ENCODE peak calls at places on chromosomes 11 and 22, in ten cellular contexts. One of them, this sample, is unnamed.

GRCh38 chr22:32378703-32379272 is 21.1 kb downstream of the RFPL3 start:
- DNase-seq in spleen: no peak
- DNase-seq in neural progenitor cell: peak; percentile 85
- DNase-seq in dorsolateral prefrontal cortex: peak; percentile 77
- DNase-seq in body of pancreas: peak; percentile 14
- DNase-seq in GM23248: peak; percentile 35
- DNase-seq in heart right ventricle: no peak
- DNase-seq in transverse colon: peak; percentile 22
- DNase-seq in CD8-positive, alpha-beta T cell: no peak
- DNase-seq in brain microvascular endothelial cell: peak; percentile 29
- DNase-seq in this sample: peak; percentile 59

GRCh38 chr11:65609236-65609635 is 4.8 kb downstream of the MAP3K11 start:
- DNase-seq in spleen: no peak
- DNase-seq in neural progenitor cell: no peak
- DNase-seq in dorsolateral prefrontal cortex: no peak
- DNase-seq in body of pancreas: no peak
- DNase-seq in GM23248: peak; percentile 46
- DNase-seq in heart right ventricle: no peak
- DNase-seq in transverse colon: no peak
- DNase-seq in CD8-positive, alpha-beta T cell: no peak
- DNase-seq in brain microvascular endothelial cell: no peak
- DNase-seq in this sample: no peak

GRCh38 chr11:63729326-63729725 is 39.2 kb downstream of the ZFTA start:
- DNase-seq in spleen: no peak
- DNase-seq in neural progenitor cell: no peak
- DNase-seq in dorsolateral prefrontal cortex: no peak
- DNase-seq in body of pancreas: no peak
- DNase-seq in GM23248: no peak
- DNase-seq in heart right ventricle: no peak
- DNase-seq in transverse colon: no peak
- DNase-seq in CD8-positive, alpha-beta T cell: no peak
- DNase-seq in brain microvascular endothelial cell: no peak
- DNase-seq in this sample: no peak

GRCh38 chr22:50170453-50171318 is at the start of gene PANX2:
- DNase-seq in spleen: peak; percentile 84
- DNase-seq in neural progenitor cell: peak; percentile 74
- DNase-seq in dorsolateral prefrontal cortex: no peak
- DNase-seq in body of pancreas: peak; percentile 37
- DNase-seq in GM23248: peak; percentile 48
- DNase-seq in heart right ventricle: no peak
- DNase-seq in transverse colon: no peak
- DNase-seq in CD8-positive, alpha-beta T cell: no peak
- DNase-seq in brain microvascular endothelial cell: no peak
- DNase-seq in this sample: no peak

GRCh38 chr11:117229411-117229810 is 2.5 kb downstream of the PCSK7 start:
- DNase-seq in spleen: no peak
- DNase-seq in neural progenitor cell: no peak
- DNase-seq in dorsolateral prefrontal cortex: no peak
- DNase-seq in body of pancreas: no peak
- DNase-seq in GM23248: no peak
- DNase-seq in heart right ventricle: no peak
- DNase-seq in transverse colon: no peak
- DNase-seq in CD8-positive, alpha-beta T cell: no peak
- DNase-seq in brain microvascular endothelial cell: no peak
- DNase-seq in this sample: no peak

GRCh38 chr22:20187777-20188566 is 37.1 kb upstream of the CCDC188 start:
- DNase-seq in spleen: no peak
- DNase-seq in neural progenitor cell: no peak
- DNase-seq in dorsolateral prefrontal cortex: no peak
- DNase-seq in body of pancreas: no peak
- DNase-seq in GM23248: no peak
- DNase-seq in heart right ventricle: no peak
- DNase-seq in transverse colon: no peak
- DNase-seq in CD8-positive, alpha-beta T cell: no peak
- DNase-seq in brain microvascular endothelial cell: no peak
- DNase-seq in this sample: no peak

GRCh38 chr11:117885777-117886176 is 9.3 kb upstream of the FXYD6 start:
- DNase-seq in spleen: no peak
- DNase-seq in neural progenitor cell: no peak
- DNase-seq in dorsolateral prefrontal cortex: no peak
- DNase-seq in body of pancreas: peak; percentile 52
- DNase-seq in GM23248: no peak
- DNase-seq in heart right ventricle: peak; percentile 89
- DNase-seq in transverse colon: peak; percentile 49
- DNase-seq in CD8-positive, alpha-beta T cell: no peak
- DNase-seq in brain microvascular endothelial cell: no peak
- DNase-seq in this sample: no peak

GRCh38 chr11:8567597-8568198 is 26.3 kb downstream of the STK33 start:
- DNase-seq in spleen: no peak
- DNase-seq in neural progenitor cell: no peak
- DNase-seq in dorsolateral prefrontal cortex: no peak
- DNase-seq in body of pancreas: no peak
- DNase-seq in GM23248: peak; percentile 39
- DNase-seq in heart right ventricle: no peak
- DNase-seq in transverse colon: no peak
- DNase-seq in CD8-positive, alpha-beta T cell: no peak
- DNase-seq in brain microvascular endothelial cell: no peak
- DNase-seq in this sample: no peak

GRCh38 chr11:11025087-11025486 is 167.2 kb upstream of the ZBED5 start:
- DNase-seq in spleen: no peak
- DNase-seq in neural progenitor cell: no peak
- DNase-seq in dorsolateral prefrontal cortex: no peak
- DNase-seq in body of pancreas: no peak
- DNase-seq in GM23248: peak; percentile 87
- DNase-seq in heart right ventricle: no peak
- DNase-seq in transverse colon: no peak
- DNase-seq in CD8-positive, alpha-beta T cell: no peak
- DNase-seq in brain microvascular endothelial cell: peak; percentile 67
- DNase-seq in this sample: no peak

GRCh38 chr11:33987975-33988580 is 63.5 kb upstream of the CAPRIN1 start:
- DNase-seq in spleen: peak; percentile 88
- DNase-seq in neural progenitor cell: peak; percentile 92
- DNase-seq in dorsolateral prefrontal cortex: peak; percentile 77
- DNase-seq in body of pancreas: peak; percentile 75
- DNase-seq in GM23248: peak; percentile 89
- DNase-seq in heart right ventricle: peak; percentile 75
- DNase-seq in transverse colon: peak; percentile 67
- DNase-seq in CD8-positive, alpha-beta T cell: peak; percentile 79
- DNase-seq in brain microvascular endothelial cell: peak; percentile 61
- DNase-seq in this sample: peak; percentile 66

GRCh38 chr11:105269862-105270261 is 130.3 kb upstream of the CARD18 start:
- DNase-seq in spleen: no peak
- DNase-seq in neural progenitor cell: no peak
- DNase-seq in dorsolateral prefrontal cortex: no peak
- DNase-seq in body of pancreas: no peak
- DNase-seq in GM23248: no peak
- DNase-seq in heart right ventricle: no peak
- DNase-seq in transverse colon: no peak
- DNase-seq in CD8-positive, alpha-beta T cell: no peak
- DNase-seq in brain microvascular endothelial cell: no peak
- DNase-seq in this sample: no peak

GRCh38 chr22:19961201-19961580 is 19.6 kb upstream of the TXNRD2 start:
- DNase-seq in spleen: no peak
- DNase-seq in neural progenitor cell: no peak
- DNase-seq in dorsolateral prefrontal cortex: no peak
- DNase-seq in body of pancreas: no peak
- DNase-seq in GM23248: no peak
- DNase-seq in heart right ventricle: no peak
- DNase-seq in transverse colon: no peak
- DNase-seq in CD8-positive, alpha-beta T cell: no peak
- DNase-seq in brain microvascular endothelial cell: no peak
- DNase-seq in this sample: no peak

GRCh38 chr22:36588285-36588684 is 59.3 kb upstream of the EIF3D start:
- DNase-seq in spleen: peak; percentile 7
- DNase-seq in neural progenitor cell: no peak
- DNase-seq in dorsolateral prefrontal cortex: no peak
- DNase-seq in body of pancreas: no peak
- DNase-seq in GM23248: no peak
- DNase-seq in heart right ventricle: no peak
- DNase-seq in transverse colon: no peak
- DNase-seq in CD8-positive, alpha-beta T cell: no peak
- DNase-seq in brain microvascular endothelial cell: no peak
- DNase-seq in this sample: no peak

GRCh38 chr11:121450424-121450823 is 1.7 kb upstream of the SORL1 start:
- DNase-seq in spleen: no peak
- DNase-seq in neural progenitor cell: no peak
- DNase-seq in dorsolateral prefrontal cortex: no peak
- DNase-seq in body of pancreas: no peak
- DNase-seq in GM23248: no peak
- DNase-seq in heart right ventricle: no peak
- DNase-seq in transverse colon: no peak
- DNase-seq in CD8-positive, alpha-beta T cell: no peak
- DNase-seq in brain microvascular endothelial cell: no peak
- DNase-seq in this sample: no peak
- H3K27ac ChIP-seq in spleen: peak overlapping the region; percentile 45
- H3K27ac ChIP-seq in neural progenitor cell: no peak overlapping the region
- H3K27ac ChIP-seq in dorsolateral prefrontal cortex: peak overlapping the region; percentile 91
- H3K27ac ChIP-seq in body of pancreas: no peak overlapping the region
- H3K27ac ChIP-seq in GM23248: no peak overlapping the region
- H3K27ac ChIP-seq in heart right ventricle: no peak overlapping the region
- H3K27ac ChIP-seq in transverse colon: peak overlapping the region; percentile 92
- H3K27ac ChIP-seq in CD8-positive, alpha-beta T cell: peak overlapping the region; percentile 86
- H3K27ac ChIP-seq in brain microvascular endothelial cell: no peak overlapping the region
- H3K27ac ChIP-seq in this sample: peak overlapping the region; percentile 47

DNA sequence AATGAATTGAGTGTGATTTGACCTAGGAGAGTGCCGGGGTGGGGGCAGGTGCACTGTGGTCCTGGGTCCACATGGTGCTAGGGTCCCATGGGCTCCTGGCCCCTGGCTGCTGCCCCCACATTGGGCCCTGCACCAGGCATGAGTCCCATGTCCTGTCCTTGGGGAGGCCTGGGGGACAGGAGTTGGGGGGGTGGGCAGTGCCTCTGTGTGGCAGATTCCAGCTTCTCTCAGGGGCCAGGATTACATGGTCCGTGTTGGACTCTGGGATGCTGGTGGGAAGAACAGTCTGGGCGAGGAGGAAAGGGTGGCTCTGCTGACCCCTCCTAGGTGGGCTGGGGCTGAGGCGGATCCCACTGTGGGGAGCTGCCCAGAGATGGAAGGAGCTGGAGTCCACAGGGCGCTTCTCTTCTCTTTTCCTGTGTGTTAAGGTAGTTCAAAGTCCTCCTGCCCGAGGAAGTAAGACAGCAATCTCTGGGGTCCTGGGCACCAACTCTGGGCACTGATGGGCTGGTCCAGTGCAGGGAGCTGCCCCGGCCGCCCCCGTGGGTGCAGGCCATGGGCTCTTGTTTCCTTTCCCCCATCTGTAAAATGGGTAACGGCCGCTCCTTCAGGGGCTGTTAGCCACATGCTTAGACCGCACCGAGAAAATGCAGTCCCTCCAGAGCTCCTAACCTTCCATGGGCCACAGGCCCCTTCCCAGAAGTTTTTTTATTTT is 19.8 kb downstream of the KCNQ1 start:
- DNase-seq in spleen: peak; percentile 71
- DNase-seq in neural progenitor cell: no peak
- DNase-seq in dorsolateral prefrontal cortex: no peak
- DNase-seq in body of pancreas: no peak
- DNase-seq in GM23248: no peak
- DNase-seq in heart right ventricle: no peak
- DNase-seq in transverse colon: no peak
- DNase-seq in CD8-positive, alpha-beta T cell: no peak
- DNase-seq in brain microvascular endothelial cell: no peak
- DNase-seq in this sample: peak; percentile 70
- H3K27ac ChIP-seq in spleen: no peak overlapping the region
- H3K27ac ChIP-seq in neural progenitor cell: no peak overlapping the region
- H3K27ac ChIP-seq in dorsolateral prefrontal cortex: no peak overlapping the region
- H3K27ac ChIP-seq in body of pancreas: peak overlapping the region; percentile 99
- H3K27ac ChIP-seq in GM23248: no peak overlapping the region
- H3K27ac ChIP-seq in heart right ventricle: peak overlapping the region; percentile 92
- H3K27ac ChIP-seq in transverse colon: no peak overlapping the region
- H3K27ac ChIP-seq in CD8-positive, alpha-beta T cell: no peak overlapping the region
- H3K27ac ChIP-seq in brain microvascular endothelial cell: no peak overlapping the region
- H3K27ac ChIP-seq in this sample: no peak overlapping the region

DNA sequence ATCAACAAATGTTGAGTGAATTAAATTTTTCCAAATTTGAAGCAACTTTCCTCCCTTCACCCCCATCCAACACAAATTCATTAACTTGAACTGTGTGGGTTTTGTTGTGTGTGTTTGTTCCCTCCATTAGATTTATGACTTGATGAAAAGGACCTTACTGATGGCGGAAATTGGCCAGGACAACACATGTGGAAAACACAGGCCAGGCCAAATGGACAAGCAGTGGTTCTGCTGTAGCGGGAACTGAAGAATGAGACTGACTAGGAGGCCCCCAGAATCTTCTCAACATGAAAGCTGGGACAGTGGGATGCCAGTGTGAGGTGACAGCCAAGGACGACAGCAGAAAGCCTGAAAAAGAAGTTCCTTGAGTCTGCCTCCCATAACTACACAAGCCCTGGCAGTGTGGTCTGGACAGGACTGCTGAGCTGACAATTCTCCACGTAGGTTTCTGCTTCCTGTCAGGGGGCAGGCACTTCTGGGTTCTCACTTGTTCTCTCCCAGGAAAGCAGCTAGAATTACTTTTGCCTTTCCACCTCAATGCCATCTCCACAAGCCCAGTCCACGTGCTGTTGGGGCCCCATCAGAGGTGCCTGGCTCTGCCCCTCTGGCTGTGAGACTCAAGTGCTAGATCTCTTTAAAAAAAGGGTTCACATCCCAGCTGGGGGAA is 94.3 kb downstream of the ETS1 start:
- DNase-seq in spleen: no peak
- DNase-seq in neural progenitor cell: no peak
- DNase-seq in dorsolateral prefrontal cortex: no peak
- DNase-seq in body of pancreas: no peak
- DNase-seq in GM23248: peak; percentile 36
- DNase-seq in heart right ventricle: no peak
- DNase-seq in transverse colon: no peak
- DNase-seq in CD8-positive, alpha-beta T cell: peak; percentile 45
- DNase-seq in brain microvascular endothelial cell: no peak
- DNase-seq in this sample: no peak
- H3K27ac ChIP-seq in spleen: peak overlapping the region; percentile 69
- H3K27ac ChIP-seq in neural progenitor cell: no peak overlapping the region
- H3K27ac ChIP-seq in dorsolateral prefrontal cortex: no peak overlapping the region
- H3K27ac ChIP-seq in body of pancreas: no peak overlapping the region
- H3K27ac ChIP-seq in GM23248: peak overlapping the region; percentile 98
- H3K27ac ChIP-seq in heart right ventricle: peak overlapping the region; percentile 97
- H3K27ac ChIP-seq in transverse colon: peak overlapping the region; percentile 49
- H3K27ac ChIP-seq in CD8-positive, alpha-beta T cell: peak overlapping the region; percentile 29
- H3K27ac ChIP-seq in brain microvascular endothelial cell: peak overlapping the region; percentile 9
- H3K27ac ChIP-seq in this sample: peak overlapping the region; percentile 1

DNA sequence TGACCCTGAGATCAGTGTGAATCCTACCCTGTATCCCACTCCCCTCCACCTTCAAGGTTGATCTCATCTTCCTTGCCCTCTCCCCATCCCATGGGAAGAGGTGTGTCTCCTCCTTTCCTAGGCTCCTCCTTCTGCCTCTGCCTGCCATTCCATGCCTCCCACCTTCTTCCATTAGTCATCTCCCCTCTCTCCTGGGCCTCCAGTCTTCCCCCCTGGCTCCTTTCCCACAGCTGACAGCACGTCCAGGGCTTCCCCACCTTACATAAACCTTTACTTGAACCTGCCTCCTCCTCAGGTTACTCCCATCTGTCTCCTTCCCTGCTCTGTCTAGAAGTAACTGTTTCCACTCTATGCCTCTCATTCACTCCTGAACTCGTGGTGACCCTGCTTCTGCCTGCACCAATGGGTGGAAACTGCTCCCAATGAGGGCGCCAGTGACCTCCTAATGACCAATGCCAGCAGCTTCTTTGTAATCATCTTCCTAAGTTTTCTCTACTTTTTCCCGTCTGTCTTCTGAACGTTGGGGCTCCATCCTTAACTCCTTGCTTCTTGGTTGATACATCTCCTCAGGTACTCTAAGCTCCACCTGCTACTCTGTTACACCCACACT is 266.9 kb upstream of the NARS2 start:
- DNase-seq in spleen: no peak
- DNase-seq in neural progenitor cell: no peak
- DNase-seq in dorsolateral prefrontal cortex: no peak
- DNase-seq in body of pancreas: no peak
- DNase-seq in GM23248: peak; percentile 14
- DNase-seq in heart right ventricle: no peak
- DNase-seq in transverse colon: no peak
- DNase-seq in CD8-positive, alpha-beta T cell: no peak
- DNase-seq in brain microvascular endothelial cell: no peak
- DNase-seq in this sample: no peak
- H3K27ac ChIP-seq in spleen: no peak overlapping the region
- H3K27ac ChIP-seq in neural progenitor cell: no peak overlapping the region
- H3K27ac ChIP-seq in dorsolateral prefrontal cortex: no peak overlapping the region
- H3K27ac ChIP-seq in body of pancreas: no peak overlapping the region
- H3K27ac ChIP-seq in GM23248: no peak overlapping the region
- H3K27ac ChIP-seq in heart right ventricle: no peak overlapping the region
- H3K27ac ChIP-seq in transverse colon: no peak overlapping the region
- H3K27ac ChIP-seq in CD8-positive, alpha-beta T cell: no peak overlapping the region
- H3K27ac ChIP-seq in brain microvascular endothelial cell: no peak overlapping the region
- H3K27ac ChIP-seq in this sample: no peak overlapping the region

This sample was measured in small intestine.